ENCODE peak calls at places on chromosomes 3 and 15, in nine cellular contexts. P, Q, W, Z, O, Y, E, I and F are unnamed samples.

GRCh38 chr15:70704731-70705130 is 58.6 kb downstream of the UACA start:
- DNase-seq in P (no peak), Q (no peak), W (no peak), Z (no peak), O (no peak), Y (no peak), E (no peak), I (no peak), F (no peak)

GRCh38 chr15:88220443-88221186 is 35.9 kb downstream of the NTRK3 start:
- DNase-seq in P (no peak), Q (no peak), W (no peak), Z (no peak), O (no peak), Y (no peak), E (no peak), I (no peak), F (no peak)

GRCh38 chr3:66609660-66610547 is 109.1 kb upstream of the LRIG1 start:
- DNase-seq in P (peak; percentile 92), Q (no peak), W (peak; percentile 82), Z (peak; percentile 50), O (peak; percentile 10), Y (peak; percentile 54), E (peak; percentile 58), I (peak; percentile 88), F (peak; percentile 63)

GRCh38 chr3:127848131-127849129 is 26.1 kb upstream of the MGLL start:
- DNase-seq in P (peak; percentile 35), Q (peak; percentile 17), W (no peak), Z (no peak), O (no peak), Y (no peak), E (peak; percentile 24), I (no peak), F (no peak)

GRCh38 chr15:40274350-40275274 is 8.3 kb downstream of the ANKRD63 start:
- DNase-seq in P (peak; percentile 70), Q (peak; percentile 78), W (peak; percentile 40), Z (peak; percentile 73), O (peak; percentile 85), Y (peak; percentile 82), E (peak; percentile 91), I (peak; percentile 33), F (peak; percentile 40)

GRCh38 chr3:101163554-101163953 is 156.8 kb downstream of the IMPG2 start:
- DNase-seq in P (no peak), Q (no peak), W (no peak), Z (no peak), O (no peak), Y (no peak), E (no peak), I (no peak), F (no peak)

GRCh38 chr15:75368689-75369239 is 357 bp upstream of the MAN2C1 start:
- DNase-seq in P (no peak), Q (peak; percentile 36), W (no peak), Z (peak; percentile 29), O (peak; percentile 34), Y (no peak), E (no peak), I (no peak), F (no peak)

GRCh38 chr3:108806316-108806715 is 16.3 kb upstream of the TRAT1 start:
- DNase-seq in P (no peak), Q (no peak), W (no peak), Z (no peak), O (no peak), Y (no peak), E (no peak), I (no peak), F (no peak)

GRCh38 chr15:74302821-74303359 is 64.6 kb downstream of the CYP11A1 start:
- DNase-seq in P (no peak), Q (no peak), W (peak; percentile 61), Z (no peak), O (peak; percentile 44), Y (peak; percentile 26), E (peak; percentile 50), I (no peak), F (no peak)

GRCh38 chr3:50190921-50191660 is at the start of gene GNAT1:
- DNase-seq in P (no peak), Q (no peak), W (no peak), Z (no peak), O (no peak), Y (no peak), E (no peak), I (no peak), F (no peak)

GRCh38 chr3:65963787-65964707 is 74.7 kb downstream of the MAGI1 start:
- DNase-seq in P (peak; percentile 81), Q (peak; percentile 96), W (no peak), Z (peak; percentile 67), O (peak; percentile 96), Y (peak; percentile 63), E (peak; percentile 91), I (peak; percentile 72), F (peak; percentile 76)

GRCh38 chr3:172129868-172130751 is 90.7 kb downstream of the FNDC3B start:
- DNase-seq in P (peak; percentile 99), Q (peak; percentile 100), W (no peak), Z (peak; percentile 99), O (peak; percentile 99), Y (peak; percentile 81), E (peak; percentile 99), I (peak; percentile 98), F (peak; percentile 98)

GRCh38 chr3:32334675-32335074 is 57.0 kb upstream of the CMTM7 start:
- DNase-seq in P (no peak), Q (no peak), W (no peak), Z (no peak), O (peak; percentile 22), Y (no peak), E (no peak), I (no peak), F (no peak)

GRCh38 chr3:161084277-161084676 is 20.9 kb downstream of the B3GALNT1 start:
- DNase-seq in P (no peak), Q (no peak), W (no peak), Z (no peak), O (no peak), Y (no peak), E (no peak), I (no peak), F (no peak)